ENCODE peak calls at places on chromosome 4, in five cellular contexts. Y is heart left ventricle, P is sigmoid colon, F is HCT116, I is K562. R is an unnamed sample.

GRCh38 chr4:20311863-20312262 is 60.2 kb downstream of the SLIT2 start:
- DNase-seq in Y (no peak), P (no peak), F (no peak), I (no peak), R (no peak)

GRCh38 chr4:18291313-18291712 is 269.8 kb upstream of the LCORL start:
- DNase-seq in Y (no peak), P (no peak), F (no peak), I (no peak), R (no peak)

GRCh38 chr4:47531241-47531953 is 46.3 kb downstream of the ATP10D start:
- DNase-seq in Y (peak), P (no peak), F (no peak), I (no peak), R (peak)

GRCh38 chr4:24583451-24584174 is 741 bp downstream of the DHX15 start:
- DNase-seq in Y (peak), P (peak), F (peak), I (peak), R (peak)

GRCh38 chr4:38177035-38177791 is 217.0 kb downstream of the PTTG2 start:
- DNase-seq in Y (peak), P (no peak), F (no peak), I (no peak), R (peak)

GRCh38 chr4:7120341-7120740 is 52.5 kb upstream of the GRPEL1 start:
- DNase-seq in Y (no peak), P (no peak), F (peak), I (peak), R (no peak)

GRCh38 chr4:99463566-99463965 is 28.4 kb upstream of the ADH7 start:
- DNase-seq in Y (no peak), P (no peak), F (no peak), I (no peak), R (no peak)

GRCh38 chr4:153281476-153281875 is 63.0 kb upstream of the MND1 start:
- DNase-seq in Y (no peak), P (no peak), F (no peak), I (no peak), R (no peak)

GRCh38 chr4:21512351-21512750 is 436.2 kb downstream of the KCNIP4 start:
- DNase-seq in Y (no peak), P (no peak), F (peak), I (no peak), R (no peak)

GRCh38 chr4:10893417-10893816 is 208.8 kb upstream of the CLNK start:
- DNase-seq in Y (no peak), P (no peak), F (no peak), I (no peak), R (no peak)

GRCh38 chr4:10887600-10887999 is 203.0 kb upstream of the CLNK start:
- DNase-seq in Y (no peak), P (no peak), F (no peak), I (no peak), R (no peak)

GRCh38 chr4:10891866-10892265 is 207.3 kb upstream of the CLNK start:
- DNase-seq in Y (no peak), P (no peak), F (no peak), I (no peak), R (no peak)

GRCh38 chr4:10889819-10890218 is 205.3 kb upstream of the CLNK start:
- DNase-seq in Y (no peak), P (no peak), F (no peak), I (no peak), R (no peak)
- TF ChIP-seq CTCF in Y (no peak), P (no peak), F (no peak), I (no peak), R (no peak)

DNA sequence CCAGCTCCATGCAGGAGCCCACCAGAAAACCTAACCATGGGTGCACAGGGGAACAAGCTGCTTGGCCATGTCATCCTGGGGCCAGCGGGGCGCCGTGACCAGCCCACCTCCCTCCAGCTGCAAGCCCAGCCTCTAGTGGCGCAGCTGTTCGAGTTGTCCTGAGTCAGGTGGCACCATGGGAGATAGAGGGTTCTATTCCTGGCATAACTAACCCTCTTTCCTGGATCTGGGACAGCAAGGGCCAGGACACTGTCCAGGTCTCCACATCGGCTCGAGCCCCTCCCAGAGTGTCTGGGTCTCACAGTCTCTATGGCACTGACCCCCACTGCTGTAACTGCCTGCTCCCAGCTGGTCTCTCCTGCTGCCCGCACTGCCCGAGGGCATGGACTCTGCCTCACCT is 16.7 kb downstream of the ABLIM2 start:
- DNase-seq in Y (no peak), P (no peak), F (no peak), I (no peak), R (no peak)
- TF ChIP-seq POLR2A in Y (no peak), P (no peak), F (no peak), I (no peak), R (no peak)

DNA sequence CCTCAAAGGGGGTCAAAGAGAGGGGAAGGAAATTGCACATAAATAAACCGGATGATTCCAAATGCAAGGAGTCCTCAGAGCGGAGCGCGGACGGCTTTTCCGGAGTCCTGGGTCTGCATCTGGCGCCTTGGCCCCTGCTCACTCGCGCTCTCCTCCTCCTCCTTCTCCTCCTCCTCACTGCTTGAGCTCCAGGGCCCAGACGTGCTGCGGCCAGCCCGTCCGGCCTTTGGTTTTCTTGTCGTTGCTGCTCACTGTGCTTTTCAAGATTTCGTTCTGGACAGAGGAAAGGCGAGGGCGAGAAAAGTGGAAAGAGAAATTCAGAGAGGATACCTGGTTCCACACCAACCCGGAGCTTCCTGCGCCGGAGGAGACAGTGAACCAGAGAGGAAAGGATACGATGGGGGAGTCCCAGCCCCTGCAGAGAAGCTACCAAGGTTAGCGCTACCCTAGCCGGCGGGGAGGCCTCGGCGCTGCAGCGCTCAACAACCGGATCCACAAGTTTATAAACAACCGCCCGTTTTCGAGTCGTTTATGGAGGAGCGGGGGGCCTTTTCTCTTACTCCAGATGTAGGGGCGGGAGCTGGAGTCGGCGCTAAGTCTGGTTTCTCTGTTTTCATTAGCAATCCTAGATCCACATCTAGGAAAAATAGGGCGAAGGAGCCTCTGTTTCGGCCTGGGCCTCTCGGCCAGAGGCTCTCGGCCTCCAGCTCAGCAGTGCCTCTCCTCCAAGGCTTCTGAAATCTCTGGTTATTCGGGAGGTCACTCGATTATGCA is 2.7 kb downstream of the HAND2 start:
- DNase-seq in Y (no peak), P (peak), F (no peak), I (no peak), R (no peak)
- H3K4me3 ChIP-seq in Y (peak), P (peak), F (no peak), I (peak), R (peak)

DNA sequence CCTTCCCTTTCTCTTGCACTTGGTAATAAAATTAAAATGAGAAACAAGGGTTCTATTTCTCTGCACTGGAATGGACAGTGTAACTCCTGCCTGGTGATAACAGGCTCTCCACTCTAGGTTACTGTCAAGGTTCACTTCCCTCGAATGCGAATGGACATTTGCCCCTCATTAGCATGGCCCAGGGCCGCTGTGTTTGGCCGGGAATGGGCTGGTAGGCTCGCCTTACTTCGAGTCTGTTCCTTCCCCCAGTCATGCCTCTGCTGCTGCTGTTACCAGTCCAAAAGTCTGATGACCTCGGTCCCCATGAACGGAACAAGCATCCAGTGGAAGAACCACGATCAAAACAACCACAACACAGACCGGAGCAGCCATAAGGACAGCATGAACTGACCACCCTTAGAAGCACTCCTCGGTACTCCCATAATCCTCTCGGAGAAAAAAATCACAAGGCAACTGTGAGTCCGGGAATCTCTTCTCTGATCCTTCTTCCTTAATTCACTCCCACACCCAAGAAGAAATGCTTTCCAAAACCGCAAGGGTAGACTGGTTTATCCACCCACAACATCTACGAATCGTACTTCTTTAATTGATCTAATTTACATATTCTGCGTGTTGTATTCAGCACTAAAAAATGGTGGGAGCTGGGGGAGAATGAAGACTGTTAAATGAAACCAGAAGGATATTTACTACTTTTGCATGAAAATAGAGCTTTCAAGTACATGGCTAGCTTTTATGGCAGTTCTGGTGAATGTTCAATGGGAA is 61.5 kb downstream of the EDNRA start:
- DNase-seq in Y (no peak), P (no peak), F (no peak), I (no peak), R (no peak)
- TF ChIP-seq CTCF in Y (no peak), P (no peak), F (no peak), I (no peak), R (no peak)

GRCh38 chr4:678331-678734 is 4.0 kb downstream of the MYL5 start:
- DNase-seq in Y (no peak), P (no peak), F (no peak), I (no peak), R (no peak)

GRCh38 chr4:675980-676870 is 1.9 kb downstream of the MYL5 start:
- DNase-seq in Y (no peak), P (no peak), F (no peak), I (no peak), R (peak)

GRCh38 chr4:678765-679481 is 4.6 kb downstream of the MYL5 start:
- DNase-seq in Y (no peak), P (no peak), F (no peak), I (no peak), R (no peak)

GRCh38 chr4:676871-677235 is 2.5 kb downstream of the MYL5 start:
- DNase-seq in Y (no peak), P (no peak), F (no peak), I (no peak), R (peak)

DNA sequence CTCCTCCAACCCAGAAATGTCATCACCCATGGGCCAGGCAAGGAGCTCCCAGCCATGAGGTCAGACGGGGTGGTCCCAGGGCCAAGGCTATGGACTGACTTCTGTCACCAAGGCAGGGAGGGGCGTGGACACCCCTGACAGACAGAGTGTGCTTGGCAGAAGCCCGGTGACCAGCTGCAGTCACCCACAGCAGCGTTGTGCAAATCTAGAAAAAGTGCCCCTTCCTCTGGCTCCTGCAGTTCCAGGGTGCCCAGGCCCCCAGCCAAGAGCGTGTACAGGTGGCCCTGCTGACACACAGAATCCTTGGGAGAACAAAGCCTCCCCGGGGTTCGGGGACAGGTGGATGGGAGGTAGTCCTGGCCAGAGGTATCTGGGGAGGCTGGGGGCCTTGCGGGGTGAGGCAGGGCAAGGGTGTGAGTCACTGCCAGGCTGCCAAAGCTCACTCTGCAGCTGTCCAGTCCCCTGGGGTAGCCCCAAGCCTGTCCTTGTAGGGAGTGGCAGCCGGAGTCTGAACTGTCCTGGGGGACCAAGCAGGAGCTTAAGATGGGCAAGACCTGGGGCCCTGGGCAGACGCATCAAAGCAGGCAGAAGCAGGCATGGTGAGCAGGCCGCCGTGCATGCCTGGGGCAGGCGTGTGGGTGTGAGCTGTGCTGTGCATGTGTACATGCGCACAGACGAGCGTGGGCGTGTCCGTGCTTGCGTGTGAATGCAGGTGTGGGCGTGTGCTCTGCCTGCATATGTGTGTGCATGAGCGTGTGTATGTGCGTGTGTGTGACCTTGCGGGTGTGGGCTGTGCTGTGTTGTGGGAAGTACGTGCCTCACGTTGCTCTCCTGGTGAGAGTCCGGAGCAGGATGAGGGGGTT is 3.3 kb downstream of the MYL5 start:
- DNase-seq in Y (no peak), P (no peak), F (peak), I (no peak), R (peak)
- TF ChIP-seq POLR2A in Y (no peak), P (no peak), F (no peak), I (peak), R (peak)

R was measured in transverse colon.